ENCODE peak calls at places on chromosomes 2 and 18, in eight cellular contexts. T is fibroblast of lung; H is left ventricle myocardium inferior; K is mammary epithelial cell; W is K562; N is IMR-90; S is small intestine; U is CD8-positive, alpha-beta memory T cell. R is an unnamed sample. For H3K4me1, the result is how much of the 10 kb centered on the place peaks cover.

GRCh38 chr18:58128286-58129018 is 84.4 kb downstream of the NEDD4L start:
- DNase-seq in S (peak), H (no peak), U (no peak), K (no peak), W (no peak), N (peak), T (peak), R (peak)

GRCh38 chr2:65096948-65097347 is 33.0 kb downstream of the RAB1A start:
- DNase-seq in H (no peak), K (peak), N (peak), T (no peak), S (no peak), W (no peak), U (no peak), R (no peak)

GRCh38 chr2:121532894-121533293 is 2.2 kb downstream of the RNU4ATAC start:
- DNase-seq in N (peak), W (peak), S (no peak), T (no peak), H (no peak), U (no peak), K (peak), R (no peak)

GRCh38 chr2:227460079-227460485 is 11.9 kb upstream of the AGFG1 start:
- DNase-seq in H (no peak), K (peak), W (peak), U (peak), S (no peak), T (peak), N (peak), R (no peak)

GRCh38 chr2:160156665-160157064 is 43.4 kb downstream of the ITGB6 start:
- DNase-seq in H (no peak), N (peak), U (no peak), K (peak), S (no peak), W (no peak), T (peak), R (no peak)

GRCh38 chr18:6648581-6648980 is 80.9 kb upstream of the ARHGAP28 start:
- DNase-seq in T (peak), N (peak), H (no peak), S (no peak), K (no peak), W (no peak), U (no peak), R (no peak)

GRCh38 chr2:230924092-230924469 is 961 bp downstream of the GPR55 start:
- DNase-seq in K (peak), S (no peak), T (no peak), H (no peak), W (no peak), N (no peak), U (no peak), R (no peak)

GRCh38 chr2:46134531-46135229 is 162.5 kb upstream of the EPAS1 start:
- DNase-seq in H (peak), W (peak), N (no peak), S (no peak), T (peak), K (peak), U (no peak), R (peak)

GRCh38 chr2:4898706-4899105 is 793.5 kb upstream of the SOX11 start:
- DNase-seq in K (peak), S (no peak), N (no peak), U (no peak), H (no peak), T (peak), W (no peak), R (no peak)

GRCh38 chr18:8654482-8655451 is 45.5 kb downstream of the RAB12 start:
- DNase-seq in S (peak), N (peak), K (no peak), U (no peak), W (peak), T (peak), H (no peak), R (no peak)

GRCh38 chr2:96532641-96533291 is 3.8 kb upstream of the ARID5A start:
- DNase-seq in T (no peak), N (no peak), H (no peak), U (no peak), K (no peak), W (no peak), S (no peak), R (no peak)

GRCh38 chr2:5590836-5591235 is 101.3 kb upstream of the SOX11 start:
- DNase-seq in K (no peak), W (no peak), T (no peak), H (no peak), U (no peak), S (no peak), N (no peak), R (no peak)

GRCh38 chr2:64262068-64262467 is 117.8 kb upstream of the PELI1 start:
- DNase-seq in H (no peak), K (no peak), T (peak), U (no peak), W (no peak), N (no peak), S (peak), R (peak)

GRCh38 chr2:165810418-165810817 is 16.4 kb upstream of the GALNT3 start:
- DNase-seq in S (no peak), U (no peak), H (no peak), W (no peak), T (no peak), K (no peak), N (no peak), R (no peak)

DNA sequence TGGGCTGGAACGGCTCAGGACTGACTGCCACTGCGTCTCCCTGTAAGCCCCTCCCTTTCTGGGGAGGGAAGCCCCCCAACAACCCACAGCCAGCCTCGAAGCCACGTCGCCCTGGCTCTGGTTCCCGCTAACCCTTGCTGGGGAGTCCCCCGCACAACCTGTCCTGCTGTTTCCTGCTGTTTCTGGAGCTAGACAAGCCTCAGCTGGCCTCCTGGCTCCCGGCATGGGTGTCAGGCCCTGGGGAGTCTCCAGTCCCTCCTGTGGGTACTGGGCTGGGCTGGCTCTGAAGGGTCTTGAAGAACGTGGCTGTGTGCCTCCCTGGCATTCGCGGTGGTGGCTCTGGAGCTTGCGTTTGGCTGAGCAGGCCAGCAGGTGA is 20.9 kb downstream of the NFATC1 start:
- DNase-seq in U (no peak), W (no peak), K (no peak), H (no peak), T (no peak), S (no peak), N (no peak), R (no peak)
- H3K27ac ChIP-seq in U (no peak), W (no peak), K (no peak), H (no peak), T (no peak), S (no peak), N (no peak), R (no peak)

DNA sequence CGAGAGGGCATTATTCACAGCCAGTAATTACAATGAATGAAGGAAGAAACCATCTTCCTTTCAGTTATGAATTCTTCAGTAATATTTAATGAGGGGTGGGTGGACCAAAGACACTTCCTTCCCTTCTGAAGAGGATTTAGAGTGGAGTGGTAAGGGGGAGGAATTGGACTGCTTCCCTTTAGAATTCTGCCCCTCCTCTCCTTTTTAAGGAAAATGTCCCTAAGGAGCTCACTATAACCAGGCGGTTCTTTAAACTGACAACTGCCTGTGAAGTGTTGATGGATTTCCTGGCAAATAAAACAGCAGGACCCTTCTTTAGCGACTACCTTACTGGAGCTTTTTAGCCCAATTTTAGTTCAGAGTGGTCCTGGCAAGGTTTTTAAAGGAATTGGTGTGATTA is 86.4 kb downstream of the LIMS1 start:
- DNase-seq in H (no peak), S (no peak), U (no peak), K (no peak), T (no peak), W (no peak), N (no peak), R (no peak)
- H3K4me1 ChIP-seq in H (half or more), S (under half), U (half or more), K (under half), T (under half), W (half or more), N (under half), R (under half)

DNA sequence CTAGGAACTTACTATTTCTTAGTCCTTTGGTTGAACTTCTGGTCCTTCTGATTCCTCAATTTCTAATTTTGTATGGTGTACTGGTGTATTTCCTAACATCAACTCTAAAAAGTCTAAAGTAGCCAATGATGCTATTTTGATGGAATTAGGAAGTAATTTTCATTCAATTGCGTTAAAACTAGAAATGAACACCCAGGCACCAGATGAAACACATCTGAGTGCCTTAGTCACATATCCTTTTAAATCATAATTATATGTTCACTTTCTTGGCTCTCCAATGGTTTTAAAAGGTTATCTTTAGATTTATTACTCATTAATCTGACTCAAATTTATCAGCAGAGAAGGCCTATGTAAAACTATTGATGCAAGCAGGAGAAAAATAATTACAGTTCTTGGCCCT is 119.7 kb downstream of the GAREM1 start:
- DNase-seq in S (no peak), T (peak), H (no peak), U (no peak), W (no peak), N (peak), K (no peak), R (no peak)
- H3K27ac ChIP-seq in S (no peak), T (peak), H (peak), U (no peak), W (no peak), N (no peak), K (no peak), R (peak)

GRCh38 chr18:51150430-51150746 is 47.1 kb downstream of the MEX3C start:
- DNase-seq in K (no peak), S (peak), N (no peak), U (no peak), T (no peak), W (no peak), H (no peak), R (no peak)
- H3K4me1 ChIP-seq in K (under half), S (under half), N (under half), U (under half), T (under half), W (under half), H (under half), R (under half)

GRCh38 chr2:71001592-71002570 is 7.2 kb upstream of the TEX261 start:
- DNase-seq in T (no peak), H (no peak), N (no peak), K (no peak), S (peak), U (no peak), W (peak), R (no peak)
- H3K27ac ChIP-seq in T (no peak), H (no peak), N (no peak), K (no peak), S (no peak), U (no peak), W (no peak), R (no peak)

GRCh38 chr2:109322111-109322510 is 193.1 kb downstream of the SH3RF3 start:
- DNase-seq in U (no peak), H (peak), S (peak), W (no peak), K (peak), N (peak), T (peak), R (peak)

GRCh38 chr2:109322646-109323045 is 193.6 kb downstream of the SH3RF3 start:
- DNase-seq in S (no peak), U (no peak), K (no peak), H (no peak), T (no peak), N (no peak), W (no peak), R (no peak)

GRCh38 chr2:109320195-109320935 is 191.4 kb downstream of the SH3RF3 start:
- DNase-seq in S (no peak), U (no peak), T (no peak), N (no peak), H (no peak), K (no peak), W (no peak), R (no peak)

GRCh38 chr2:109318949-109319342 is 189.9 kb downstream of the SH3RF3 start:
- DNase-seq in W (no peak), H (no peak), N (no peak), U (no peak), T (no peak), S (no peak), K (no peak), R (no peak)

DNA sequence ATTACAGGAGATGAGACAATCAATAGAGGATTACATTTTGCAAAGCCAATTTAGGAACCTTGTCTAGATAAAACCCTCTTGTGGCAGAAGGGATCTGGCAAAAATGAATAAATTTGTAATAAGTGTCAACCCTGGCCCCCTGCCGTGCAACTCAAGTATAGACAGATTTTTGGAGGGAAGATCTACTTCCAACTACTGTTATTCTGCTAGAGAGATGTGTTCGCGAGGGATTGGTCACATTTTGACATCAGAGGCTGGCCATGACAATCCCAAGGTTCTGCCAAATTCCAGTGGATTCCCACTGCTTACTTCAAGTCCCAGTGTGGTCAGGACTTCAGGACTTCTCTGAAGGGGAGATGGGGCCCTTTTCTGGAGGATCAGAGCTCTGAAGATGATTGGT is 192.6 kb downstream of the SH3RF3 start:
- DNase-seq in N (peak), H (no peak), T (peak), K (no peak), S (no peak), U (no peak), W (no peak), R (no peak)
- H3K4me1 ChIP-seq in N (half or more), H (half or more), T (half or more), K (under half), S (under half), U (under half), W (under half), R (under half)

GRCh38 chr2:159139216-159139933 is 147.1 kb downstream of the WDSUB1 start:
- DNase-seq in W (no peak), H (no peak), N (no peak), T (no peak), S (no peak), U (no peak), K (no peak), R (no peak)
- H3K27ac ChIP-seq in W (no peak), H (peak), N (peak), T (no peak), S (no peak), U (no peak), K (no peak), R (no peak)

GRCh38 chr18:22841840-22842239 is 91.3 kb upstream of the RBBP8 start:
- DNase-seq in W (no peak), K (no peak), T (no peak), N (peak), H (no peak), S (no peak), U (no peak), R (no peak)
- H3K4me1 ChIP-seq in W (under half), K (half or more), T (under half), N (under half), H (under half), S (under half), U (under half), R (under half)

R was measured in body of pancreas.